ENCODE peak calls at places on chromosomes 11 and 22, in five cellular contexts. One of them, this sample, is unnamed.
A peak's percentile ranks its signal among the peaks of the same experiment; 100 is the strongest.

GRCh38 chr22:39234867-39235687 is 9.7 kb downstream of the PDGFB start:
- DNase-seq in fibroblast of lung: no peak
- DNase-seq in fibroblast of villous mesenchyme: no peak
- DNase-seq in body of pancreas: peak; percentile 62
- DNase-seq in heart left ventricle: peak; percentile 86
- DNase-seq in this sample: no peak

GRCh38 chr11:6111635-6112034 is 4.2 kb downstream of the OR56B4 start:
- DNase-seq in fibroblast of lung: no peak
- DNase-seq in fibroblast of villous mesenchyme: no peak
- DNase-seq in body of pancreas: no peak
- DNase-seq in heart left ventricle: no peak
- DNase-seq in this sample: no peak

GRCh38 chr11:98107736-98108135 is 913.0 kb upstream of the CNTN5 start:
- DNase-seq in fibroblast of lung: no peak
- DNase-seq in fibroblast of villous mesenchyme: no peak
- DNase-seq in body of pancreas: no peak
- DNase-seq in heart left ventricle: no peak
- DNase-seq in this sample: no peak

GRCh38 chr11:13183094-13183825 is 94.3 kb upstream of the BMAL1 start:
- DNase-seq in fibroblast of lung: peak; percentile 83
- DNase-seq in fibroblast of villous mesenchyme: peak; percentile 54
- DNase-seq in body of pancreas: no peak
- DNase-seq in heart left ventricle: no peak
- DNase-seq in this sample: peak; percentile 79

GRCh38 chr22:26648761-26649363 is 8.5 kb upstream of the MIAT start:
- DNase-seq in fibroblast of lung: no peak
- DNase-seq in fibroblast of villous mesenchyme: peak; percentile 42
- DNase-seq in body of pancreas: no peak
- DNase-seq in heart left ventricle: no peak
- DNase-seq in this sample: peak; percentile 48

GRCh38 chr11:65900125-65900898 is at the start of gene FOSL1:
- DNase-seq in fibroblast of lung: peak; percentile 97
- DNase-seq in fibroblast of villous mesenchyme: peak; percentile 96
- DNase-seq in body of pancreas: peak; percentile 86
- DNase-seq in heart left ventricle: peak; percentile 92
- DNase-seq in this sample: peak; percentile 92

GRCh38 chr11:76823481-76824028 is 37.2 kb upstream of the ACER3 start:
- DNase-seq in fibroblast of lung: peak; percentile 85
- DNase-seq in fibroblast of villous mesenchyme: peak; percentile 40
- DNase-seq in body of pancreas: no peak
- DNase-seq in heart left ventricle: peak; percentile 57
- DNase-seq in this sample: peak; percentile 63

GRCh38 chr11:117045196-117045595 is 53.0 kb downstream of the SIK3 start:
- DNase-seq in fibroblast of lung: peak; percentile 36
- DNase-seq in fibroblast of villous mesenchyme: peak; percentile 70
- DNase-seq in body of pancreas: no peak
- DNase-seq in heart left ventricle: no peak
- DNase-seq in this sample: peak; percentile 53

GRCh38 chr11:108559340-108559739 is 34.2 kb downstream of the EXPH5 start:
- DNase-seq in fibroblast of lung: peak; percentile 84
- DNase-seq in fibroblast of villous mesenchyme: peak; percentile 91
- DNase-seq in body of pancreas: no peak
- DNase-seq in heart left ventricle: no peak
- DNase-seq in this sample: peak; percentile 78

GRCh38 chr11:62580959-62581715 is 7.4 kb upstream of the EEF1G start:
- DNase-seq in fibroblast of lung: no peak
- DNase-seq in fibroblast of villous mesenchyme: no peak
- DNase-seq in body of pancreas: no peak
- DNase-seq in heart left ventricle: no peak
- DNase-seq in this sample: no peak

GRCh38 chr11:78474451-78474850 is 56.8 kb upstream of the GAB2 start:
- DNase-seq in fibroblast of lung: no peak
- DNase-seq in fibroblast of villous mesenchyme: no peak
- DNase-seq in body of pancreas: no peak
- DNase-seq in heart left ventricle: no peak
- DNase-seq in this sample: no peak

GRCh38 chr11:7098235-7098832 is 9.5 kb downstream of the RBMXL2 start:
- DNase-seq in fibroblast of lung: peak; percentile 14
- DNase-seq in fibroblast of villous mesenchyme: peak; percentile 49
- DNase-seq in body of pancreas: no peak
- DNase-seq in heart left ventricle: no peak
- DNase-seq in this sample: peak; percentile 37

GRCh38 chr11:124798991-124799383 is 1.2 kb downstream of the MSANTD2 start:
- DNase-seq in fibroblast of lung: peak; percentile 83
- DNase-seq in fibroblast of villous mesenchyme: peak; percentile 74
- DNase-seq in body of pancreas: no peak
- DNase-seq in heart left ventricle: no peak
- DNase-seq in this sample: peak; percentile 30

GRCh38 chr11:95228081-95228859 is 2.7 kb downstream of the SESN3 start:
- DNase-seq in fibroblast of lung: peak; percentile 35
- DNase-seq in fibroblast of villous mesenchyme: no peak
- DNase-seq in body of pancreas: no peak
- DNase-seq in heart left ventricle: no peak
- DNase-seq in this sample: no peak

GRCh38 chr11:60211206-60211605 is 28.3 kb upstream of the MS4A6A start:
- DNase-seq in fibroblast of lung: no peak
- DNase-seq in fibroblast of villous mesenchyme: no peak
- DNase-seq in body of pancreas: no peak
- DNase-seq in heart left ventricle: no peak
- DNase-seq in this sample: no peak

GRCh38 chr11:14336507-14337503 is 22.2 kb downstream of the RRAS2 start:
- DNase-seq in fibroblast of lung: peak; percentile 95
- DNase-seq in fibroblast of villous mesenchyme: peak; percentile 85
- DNase-seq in body of pancreas: no peak
- DNase-seq in heart left ventricle: no peak
- DNase-seq in this sample: peak; percentile 93

GRCh38 chr11:9313648-9314290 is 624 bp downstream of the TMEM41B start:
- DNase-seq in fibroblast of lung: peak; percentile 27
- DNase-seq in fibroblast of villous mesenchyme: peak; percentile 33
- DNase-seq in body of pancreas: no peak
- DNase-seq in heart left ventricle: no peak
- DNase-seq in this sample: no peak

GRCh38 chr11:69075421-69076128 is 26.8 kb downstream of the TPCN2 start:
- DNase-seq in fibroblast of lung: peak; percentile 100
- DNase-seq in fibroblast of villous mesenchyme: peak; percentile 95
- DNase-seq in body of pancreas: peak; percentile 35
- DNase-seq in heart left ventricle: peak; percentile 82
- DNase-seq in this sample: peak; percentile 89

GRCh38 chr22:46592390-46592872 is 27.8 kb upstream of the GRAMD4 start:
- DNase-seq in fibroblast of lung: peak; percentile 92
- DNase-seq in fibroblast of villous mesenchyme: no peak
- DNase-seq in body of pancreas: no peak
- DNase-seq in heart left ventricle: no peak
- DNase-seq in this sample: no peak

GRCh38 chr11:131852757-131853156 is 482.3 kb downstream of the NTM start:
- DNase-seq in fibroblast of lung: no peak
- DNase-seq in fibroblast of villous mesenchyme: no peak
- DNase-seq in body of pancreas: no peak
- DNase-seq in heart left ventricle: no peak
- DNase-seq in this sample: no peak

GRCh38 chr11:26271666-26272065 is 60.3 kb upstream of the ANO3 start:
- DNase-seq in fibroblast of lung: no peak
- DNase-seq in fibroblast of villous mesenchyme: no peak
- DNase-seq in body of pancreas: no peak
- DNase-seq in heart left ventricle: no peak
- DNase-seq in this sample: no peak

GRCh38 chr22:19880786-19881569 is 26.3 kb upstream of the GNB1L start:
- DNase-seq in fibroblast of lung: peak; percentile 97
- DNase-seq in fibroblast of villous mesenchyme: peak; percentile 93
- DNase-seq in body of pancreas: peak; percentile 10
- DNase-seq in heart left ventricle: peak; percentile 75
- DNase-seq in this sample: peak; percentile 93

GRCh38 chr11:1619449-1619848 is 2.5 kb downstream of the KRTAP5-4 start:
- DNase-seq in fibroblast of lung: no peak
- DNase-seq in fibroblast of villous mesenchyme: peak; percentile 20
- DNase-seq in body of pancreas: no peak
- DNase-seq in heart left ventricle: no peak
- DNase-seq in this sample: no peak

GRCh38 chr11:18844753-18845367 is 53.3 kb upstream of the PTPN5 start:
- DNase-seq in fibroblast of lung: peak; percentile 30
- DNase-seq in fibroblast of villous mesenchyme: peak; percentile 23
- DNase-seq in body of pancreas: no peak
- DNase-seq in heart left ventricle: no peak
- DNase-seq in this sample: peak; percentile 45

GRCh38 chr11:81895258-81895657 is 838.4 kb downstream of the FAM181B start:
- DNase-seq in fibroblast of lung: no peak
- DNase-seq in fibroblast of villous mesenchyme: no peak
- DNase-seq in body of pancreas: no peak
- DNase-seq in heart left ventricle: no peak
- DNase-seq in this sample: no peak

GRCh38 chr22:24451162-24451561 is 23.8 kb downstream of the ADORA2A start:
- DNase-seq in fibroblast of lung: no peak
- DNase-seq in fibroblast of villous mesenchyme: no peak
- DNase-seq in body of pancreas: no peak
- DNase-seq in heart left ventricle: no peak
- DNase-seq in this sample: no peak

GRCh38 chr11:12175694-12176241 is 65.4 kb downstream of the MICAL2 start:
- DNase-seq in fibroblast of lung: peak; percentile 98
- DNase-seq in fibroblast of villous mesenchyme: peak; percentile 90
- DNase-seq in body of pancreas: no peak
- DNase-seq in heart left ventricle: no peak
- DNase-seq in this sample: peak; percentile 95

GRCh38 chr11:43567396-43567975 is 113.1 kb upstream of the HSD17B12 start:
- DNase-seq in fibroblast of lung: peak; percentile 29
- DNase-seq in fibroblast of villous mesenchyme: peak; percentile 50
- DNase-seq in body of pancreas: no peak
- DNase-seq in heart left ventricle: no peak
- DNase-seq in this sample: peak; percentile 48

GRCh38 chr11:20360650-20361049 is 2.9 kb upstream of the HTATIP2 start:
- DNase-seq in fibroblast of lung: peak; percentile 16
- DNase-seq in fibroblast of villous mesenchyme: peak; percentile 65
- DNase-seq in body of pancreas: no peak
- DNase-seq in heart left ventricle: no peak
- DNase-seq in this sample: peak; percentile 54

GRCh38 chr11:102581091-102581490 is 44.0 kb downstream of the MMP20 start:
- DNase-seq in fibroblast of lung: no peak
- DNase-seq in fibroblast of villous mesenchyme: no peak
- DNase-seq in body of pancreas: no peak
- DNase-seq in heart left ventricle: no peak
- DNase-seq in this sample: no peak

GRCh38 chr11:57491371-57492061 is 24.0 kb downstream of the SLC43A1 start:
- DNase-seq in fibroblast of lung: no peak
- DNase-seq in fibroblast of villous mesenchyme: peak; percentile 34
- DNase-seq in body of pancreas: peak; percentile 56
- DNase-seq in heart left ventricle: no peak
- DNase-seq in this sample: peak; percentile 26

GRCh38 chr11:68141247-68142027 is 20.2 kb upstream of the CHKA start:
- DNase-seq in fibroblast of lung: no peak
- DNase-seq in fibroblast of villous mesenchyme: no peak
- DNase-seq in body of pancreas: no peak
- DNase-seq in heart left ventricle: no peak
- DNase-seq in this sample: no peak

GRCh38 chr22:50056214-50056972 is 1.7 kb downstream of the TTLL8 start:
- DNase-seq in fibroblast of lung: no peak
- DNase-seq in fibroblast of villous mesenchyme: no peak
- DNase-seq in body of pancreas: no peak
- DNase-seq in heart left ventricle: no peak
- DNase-seq in this sample: no peak

GRCh38 chr11:67442504-67443398 is 525 bp downstream of the CORO1B start:
- DNase-seq in fibroblast of lung: no peak
- DNase-seq in fibroblast of villous mesenchyme: peak; percentile 5
- DNase-seq in body of pancreas: no peak
- DNase-seq in heart left ventricle: no peak
- DNase-seq in this sample: no peak